ENCODE peak calls at places on chromosomes 12 and 14, in ten cellular contexts. One of them, this sample, is unnamed.

GRCh38 chr12:80469681-80470080 is 25.6 kb downstream of the PTPRQ start:
- DNase-seq in RPMI8226: no peak
- DNase-seq in K562: no peak
- DNase-seq in cerebellum: no peak
- DNase-seq in stimulated activated CD4-positive, alpha-beta T cell treated with anti-CD3 and anti-CD28 coated beads, TNF-alpha, amount 100 ng/mL, for 4 hours: no peak
- DNase-seq in KG1: no peak
- DNase-seq in NAMALWA: no peak
- DNase-seq in breast epithelium: no peak
- DNase-seq in natural killer cell treated with Interleukin-12 subunit alpha and Interleukin-12 subunit beta and Interleukin-15 and Interleukin-18, amount 100 ng/mL, for 72 hours: no peak
- DNase-seq in neural crest cell: no peak
- DNase-seq in this sample: no peak

GRCh38 chr12:76259071-76259470 is 89.1 kb downstream of the BBS10 start:
- DNase-seq in RPMI8226: no peak
- DNase-seq in K562: no peak
- DNase-seq in cerebellum: no peak
- DNase-seq in stimulated activated CD4-positive, alpha-beta T cell treated with anti-CD3 and anti-CD28 coated beads, TNF-alpha, amount 100 ng/mL, for 4 hours: no peak
- DNase-seq in KG1: no peak
- DNase-seq in NAMALWA: no peak
- DNase-seq in breast epithelium: no peak
- DNase-seq in natural killer cell treated with Interleukin-12 subunit alpha and Interleukin-12 subunit beta and Interleukin-15 and Interleukin-18, amount 100 ng/mL, for 72 hours: no peak
- DNase-seq in neural crest cell: no peak
- DNase-seq in this sample: no peak

GRCh38 chr14:60311417-60311816 is 62.4 kb downstream of the PPM1A start:
- DNase-seq in RPMI8226: no peak
- DNase-seq in K562: no peak
- DNase-seq in cerebellum: no peak
- DNase-seq in stimulated activated CD4-positive, alpha-beta T cell treated with anti-CD3 and anti-CD28 coated beads, TNF-alpha, amount 100 ng/mL, for 4 hours: no peak
- DNase-seq in KG1: no peak
- DNase-seq in NAMALWA: no peak
- DNase-seq in breast epithelium: no peak
- DNase-seq in natural killer cell treated with Interleukin-12 subunit alpha and Interleukin-12 subunit beta and Interleukin-15 and Interleukin-18, amount 100 ng/mL, for 72 hours: no peak
- DNase-seq in neural crest cell: no peak
- DNase-seq in this sample: no peak

GRCh38 chr12:3341594-3341993 is 149.4 kb upstream of the PRMT8 start:
- DNase-seq in RPMI8226: no peak
- DNase-seq in K562: no peak
- DNase-seq in cerebellum: no peak
- DNase-seq in stimulated activated CD4-positive, alpha-beta T cell treated with anti-CD3 and anti-CD28 coated beads, TNF-alpha, amount 100 ng/mL, for 4 hours: no peak
- DNase-seq in KG1: no peak
- DNase-seq in NAMALWA: no peak
- DNase-seq in breast epithelium: no peak
- DNase-seq in natural killer cell treated with Interleukin-12 subunit alpha and Interleukin-12 subunit beta and Interleukin-15 and Interleukin-18, amount 100 ng/mL, for 72 hours: no peak
- DNase-seq in neural crest cell: no peak
- DNase-seq in this sample: no peak

GRCh38 chr14:77313374-77313773 is 7.3 kb downstream of the POMT2 start:
- DNase-seq in RPMI8226: no peak
- DNase-seq in K562: no peak
- DNase-seq in cerebellum: no peak
- DNase-seq in stimulated activated CD4-positive, alpha-beta T cell treated with anti-CD3 and anti-CD28 coated beads, TNF-alpha, amount 100 ng/mL, for 4 hours: no peak
- DNase-seq in KG1: no peak
- DNase-seq in NAMALWA: no peak
- DNase-seq in breast epithelium: no peak
- DNase-seq in natural killer cell treated with Interleukin-12 subunit alpha and Interleukin-12 subunit beta and Interleukin-15 and Interleukin-18, amount 100 ng/mL, for 72 hours: no peak
- DNase-seq in neural crest cell: no peak
- DNase-seq in this sample: no peak

GRCh38 chr12:122082621-122083356 is 4.2 kb downstream of the MLXIP start:
- DNase-seq in RPMI8226: peak
- DNase-seq in K562: no peak
- DNase-seq in cerebellum: no peak
- DNase-seq in stimulated activated CD4-positive, alpha-beta T cell treated with anti-CD3 and anti-CD28 coated beads, TNF-alpha, amount 100 ng/mL, for 4 hours: no peak
- DNase-seq in KG1: no peak
- DNase-seq in NAMALWA: no peak
- DNase-seq in breast epithelium: no peak
- DNase-seq in natural killer cell treated with Interleukin-12 subunit alpha and Interleukin-12 subunit beta and Interleukin-15 and Interleukin-18, amount 100 ng/mL, for 72 hours: no peak
- DNase-seq in neural crest cell: no peak
- DNase-seq in this sample: no peak

GRCh38 chr12:49982246-49983229 is 9.8 kb downstream of the AQP6 start:
- DNase-seq in RPMI8226: no peak
- DNase-seq in K562: no peak
- DNase-seq in cerebellum: no peak
- DNase-seq in stimulated activated CD4-positive, alpha-beta T cell treated with anti-CD3 and anti-CD28 coated beads, TNF-alpha, amount 100 ng/mL, for 4 hours: no peak
- DNase-seq in KG1: no peak
- DNase-seq in NAMALWA: no peak
- DNase-seq in breast epithelium: no peak
- DNase-seq in natural killer cell treated with Interleukin-12 subunit alpha and Interleukin-12 subunit beta and Interleukin-15 and Interleukin-18, amount 100 ng/mL, for 72 hours: no peak
- DNase-seq in neural crest cell: no peak
- DNase-seq in this sample: no peak

GRCh38 chr12:64019101-64019500 is 174.6 kb downstream of the SRGAP1 start:
- DNase-seq in RPMI8226: no peak
- DNase-seq in K562: no peak
- DNase-seq in cerebellum: no peak
- DNase-seq in stimulated activated CD4-positive, alpha-beta T cell treated with anti-CD3 and anti-CD28 coated beads, TNF-alpha, amount 100 ng/mL, for 4 hours: no peak
- DNase-seq in KG1: no peak
- DNase-seq in NAMALWA: no peak
- DNase-seq in breast epithelium: no peak
- DNase-seq in natural killer cell treated with Interleukin-12 subunit alpha and Interleukin-12 subunit beta and Interleukin-15 and Interleukin-18, amount 100 ng/mL, for 72 hours: no peak
- DNase-seq in neural crest cell: no peak
- DNase-seq in this sample: no peak

GRCh38 chr12:6469092-6469491 is 1.4 kb downstream of the VAMP1 start:
- DNase-seq in RPMI8226: peak
- DNase-seq in K562: no peak
- DNase-seq in cerebellum: no peak
- DNase-seq in stimulated activated CD4-positive, alpha-beta T cell treated with anti-CD3 and anti-CD28 coated beads, TNF-alpha, amount 100 ng/mL, for 4 hours: no peak
- DNase-seq in KG1: no peak
- DNase-seq in NAMALWA: peak
- DNase-seq in breast epithelium: no peak
- DNase-seq in natural killer cell treated with Interleukin-12 subunit alpha and Interleukin-12 subunit beta and Interleukin-15 and Interleukin-18, amount 100 ng/mL, for 72 hours: no peak
- DNase-seq in neural crest cell: no peak
- DNase-seq in this sample: no peak

This sample was measured in RWPE1.